ENCODE peak calls at places on chromosomes 16 and 17, in five cellular contexts. T, P, X, V and B are unnamed samples.

GRCh38 chr16:81838794-81839193 is 59.7 kb downstream of the PLCG2 start:
- DNase-seq in T (no peak), P (peak; percentile 23), X (no peak), V (no peak), B (peak; percentile 32)

GRCh38 chr16:31700530-31701388 is 172.8 kb upstream of the ZNF267 start:
- DNase-seq in V (peak; percentile 41), X (peak; percentile 88), P (peak; percentile 31), T (peak; percentile 25), B (no peak)

GRCh38 chr17:64507418-64507766 is 615 bp downstream of the CEP95 start:
- DNase-seq in V (no peak), P (peak; percentile 71), X (no peak), T (peak; percentile 76), B (no peak)

GRCh38 chr16:759110-759910 is 1.2 kb upstream of the MSLN start:
- DNase-seq in X (no peak), P (no peak), T (no peak), V (no peak), B (no peak)

GRCh38 chr17:72976971-72977767 is 115.3 kb downstream of the SLC39A11 start:
- DNase-seq in P (peak; percentile 88), T (peak; percentile 89), X (peak; percentile 65), V (peak; percentile 4), B (peak; percentile 87)

GRCh38 chr17:82611140-82612058 is 36.8 kb downstream of the WDR45B start:
- DNase-seq in X (no peak), T (peak; percentile 46), P (peak; percentile 49), V (no peak), B (peak; percentile 31)

GRCh38 chr17:67998466-67998865 is 2.2 kb upstream of the C17orf58 start:
- DNase-seq in X (no peak), V (no peak), P (no peak), T (no peak), B (no peak)

GRCh38 chr16:5030251-5030870 is 3.4 kb downstream of the NAGPA start:
- DNase-seq in P (no peak), T (no peak), V (no peak), X (no peak), B (no peak)

GRCh38 chr17:47829870-47830269 is 1.5 kb downstream of the MRPL10 start:
- DNase-seq in T (no peak), V (no peak), P (no peak), X (no peak), B (no peak)

GRCh38 chr16:28182183-28182582 is 29.6 kb downstream of the XPO6 start:
- DNase-seq in T (no peak), V (no peak), P (peak; percentile 54), X (no peak), B (peak; percentile 82)

GRCh38 chr17:67442787-67443624 is 65.9 kb downstream of the PITPNC1 start:
- DNase-seq in P (no peak), T (peak; percentile 50), X (no peak), V (no peak), B (no peak)

GRCh38 chr17:78129385-78130079 is 977 bp upstream of the TMC6 start:
- DNase-seq in V (no peak), P (no peak), X (no peak), T (no peak), B (no peak)

GRCh38 chr17:19386276-19386863 is 620 bp downstream of the MFAP4 start:
- DNase-seq in T (peak; percentile 79), P (peak; percentile 88), X (peak; percentile 35), V (peak; percentile 50), B (peak; percentile 96)

GRCh38 chr17:48053758-48054237 is 5.6 kb downstream of the NFE2L1 start:
- DNase-seq in T (no peak), P (no peak), V (no peak), X (no peak), B (no peak)

GRCh38 chr16:14172200-14172805 is 101.2 kb downstream of the MRTFB start:
- DNase-seq in P (peak; percentile 81), T (peak; percentile 34), X (no peak), V (no peak), B (peak; percentile 53)

GRCh38 chr16:17529982-17530760 is 59.4 kb upstream of the XYLT1 start:
- DNase-seq in P (no peak), V (no peak), T (no peak), X (no peak), B (no peak)

GRCh38 chr16:12531937-12532336 is 271.8 kb downstream of the CPPED1 start:
- DNase-seq in T (no peak), P (peak; percentile 32), V (no peak), X (no peak), B (peak; percentile 48)

GRCh38 chr16:89022051-89022836 is 45.2 kb upstream of the CBFA2T3 start:
- DNase-seq in P (no peak), V (no peak), T (no peak), X (no peak), B (no peak)

GRCh38 chr17:76567634-76568432 is 17.8 kb downstream of the ST6GALNAC2 start:
- DNase-seq in V (peak; percentile 59), X (peak; percentile 53), P (no peak), T (no peak), B (no peak)

GRCh38 chr17:18033442-18034099 is 5.4 kb downstream of the ATPAF2 start:
- DNase-seq in X (peak; percentile 65), P (peak; percentile 87), T (peak; percentile 92), V (peak; percentile 44), B (peak; percentile 68)

DNA sequence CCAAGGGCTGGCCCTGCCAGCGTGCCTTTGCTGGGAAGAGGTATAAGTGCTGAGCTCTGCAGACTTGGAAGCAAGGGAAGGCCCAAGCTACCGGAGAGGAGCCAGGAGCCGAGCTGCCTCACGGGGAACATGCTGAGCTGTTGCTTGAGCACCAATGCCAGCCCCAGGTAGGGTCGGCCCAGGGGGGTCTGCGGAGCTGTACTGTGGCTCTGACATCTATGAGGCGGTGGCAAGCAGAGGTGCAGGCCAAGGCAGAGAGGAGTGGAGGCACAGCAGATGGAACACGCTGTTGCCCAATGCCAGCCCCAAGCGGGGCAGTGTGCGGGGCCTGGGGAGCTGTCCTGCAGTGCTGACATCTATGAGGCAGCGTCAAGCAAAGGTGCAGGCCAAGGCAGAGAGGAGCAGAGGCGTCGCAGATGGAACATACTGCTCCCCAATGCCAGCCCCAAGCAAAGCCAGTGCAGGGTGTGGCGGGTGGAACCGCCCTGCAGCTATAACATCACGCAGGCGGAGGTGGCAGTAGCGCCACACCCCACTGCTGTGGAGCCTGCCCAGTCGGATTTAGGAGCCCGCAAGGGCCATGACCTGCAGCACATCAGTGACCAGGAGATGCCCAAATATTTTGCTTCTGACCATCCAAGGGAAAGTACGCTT is 10.0 kb downstream of the GGA2 start:
- DNase-seq in P (no peak), X (peak; percentile 29), V (no peak), T (no peak), B (no peak)
- TF ChIP-seq CTCF in P (no peak), X (no peak), V (no peak), T (no peak), B (no peak)

GRCh38 chr16:2726923-2727322 is 6.9 kb upstream of the PRSS27 start:
- DNase-seq in T (no peak), P (no peak), X (no peak), V (no peak), B (no peak)

GRCh38 chr16:2728034-2728433 is 8.0 kb upstream of the PRSS27 start:
- DNase-seq in T (no peak), P (no peak), X (no peak), V (no peak), B (no peak)

GRCh38 chr16:2720719-2721633 is 952 bp upstream of the PRSS27 start:
- DNase-seq in V (peak; percentile 49), X (peak; percentile 86), T (peak; percentile 70), P (peak; percentile 78), B (peak; percentile 92)

GRCh38 chr16:2724816-2725348 is 4.9 kb upstream of the PRSS27 start:
- DNase-seq in P (no peak), X (no peak), V (no peak), T (no peak), B (no peak)

GRCh38 chr16:2724088-2724676 is 4.2 kb upstream of the PRSS27 start:
- DNase-seq in T (no peak), V (no peak), X (no peak), P (no peak), B (no peak)
- H3K4me3 ChIP-seq in T (no peak overlapping the region), V (no peak overlapping the region), X (no peak overlapping the region), P (no peak overlapping the region), B (no peak overlapping the region)

GRCh38 chr16:85634747-85635544 is 21.8 kb downstream of the GSE1 start:
- DNase-seq in P (no peak), V (no peak), T (no peak), X (no peak), B (no peak)
- TF ChIP-seq CTCF in P (no peak), V (no peak), T (no peak), X (no peak), B (no peak)

GRCh38 chr17:43020030-43020621 is 2.1 kb downstream of the VAT1 start:
- DNase-seq in X (no peak), T (peak; percentile 54), P (peak; percentile 20), V (no peak), B (no peak)
- H3K4me3 ChIP-seq in X (no peak overlapping the region), T (peak overlapping the region; percentile 63), P (peak overlapping the region; percentile 1), V (peak overlapping the region; percentile 92), B (peak overlapping the region; percentile 88)

GRCh38 chr17:81329927-81330883 is 35.1 kb upstream of the SLC38A10 start:
- DNase-seq in P (no peak), V (no peak), X (no peak), T (no peak), B (no peak)
- TF ChIP-seq CTCF in P (peak; percentile 3), V (no peak), X (no peak), T (no peak), B (no peak)

DNA sequence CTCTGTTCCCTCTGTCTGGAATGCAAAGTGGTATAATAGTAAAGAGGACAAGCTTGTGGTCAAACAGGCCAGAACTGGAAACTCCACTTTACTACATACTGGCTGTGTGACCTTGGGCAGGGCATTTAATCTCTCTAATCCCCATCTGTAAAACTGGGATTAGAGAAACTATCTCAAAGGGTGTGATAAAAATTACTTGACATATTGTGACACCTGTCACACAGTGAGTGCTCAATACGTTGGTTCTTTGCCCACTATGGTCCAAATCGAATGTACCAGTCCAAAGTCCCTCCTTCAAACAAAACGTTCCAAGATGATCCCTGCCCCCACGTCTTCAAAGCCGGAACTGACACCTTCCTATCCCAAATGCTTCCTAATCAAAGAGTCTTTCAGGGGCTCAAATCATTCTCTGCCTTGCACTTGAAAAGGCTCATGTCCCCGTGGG is 734 bp downstream of the PGAP3 start:
- DNase-seq in X (no peak), T (no peak), V (no peak), P (no peak), B (no peak)
- H3K4me3 ChIP-seq in X (peak overlapping the region; percentile 58), T (peak overlapping the region; percentile 82), V (peak overlapping the region; percentile 80), P (peak overlapping the region; percentile 85), B (peak overlapping the region; percentile 57)

GRCh38 chr16:85204242-85205010 is 92.2 kb upstream of the CIBAR2 start:
- DNase-seq in V (no peak), P (peak; percentile 96), X (no peak), T (peak; percentile 96), B (peak; percentile 88)
- TF ChIP-seq CTCF in V (no peak), P (no peak), X (no peak), T (peak; percentile 9), B (no peak)